ENCODE peak calls at places on chromosomes 3 and 15, in six cellular contexts. H is MM.1S, L is uterus, O is breast epithelium, Q is K562, M is astrocyte. F is an unnamed sample.

GRCh38 chr15:46865155-46865554 is 852.1 kb upstream of the SEMA6D start:
- DNase-seq in H (no peak), L (no peak), O (no peak), Q (no peak), M (no peak), F (no peak)

GRCh38 chr3:8318002-8318649 is 183.5 kb upstream of the LMCD1 start:
- DNase-seq in H (no peak), L (no peak), O (no peak), Q (no peak), M (peak), F (no peak)

GRCh38 chr3:14957933-14958332 is 10.6 kb downstream of the NR2C2 start:
- DNase-seq in H (no peak), L (no peak), O (no peak), Q (no peak), M (no peak), F (no peak)

GRCh38 chr3:50876947-50877346 is 202.2 kb downstream of the DOCK3 start:
- DNase-seq in H (no peak), L (no peak), O (no peak), Q (no peak), M (no peak), F (no peak)

GRCh38 chr15:35115155-35115725 is 30.1 kb upstream of the NANOGP8 start:
- DNase-seq in H (no peak), L (no peak), O (no peak), Q (no peak), M (peak), F (no peak)

GRCh38 chr15:58174709-58175108 is 36.5 kb downstream of the AQP9 start:
- DNase-seq in H (no peak), L (no peak), O (no peak), Q (no peak), M (no peak), F (no peak)

GRCh38 chr15:80856809-80857377 is 77.7 kb downstream of the CEMIP start:
- DNase-seq in H (no peak), L (peak), O (peak), Q (no peak), M (no peak), F (no peak)

GRCh38 chr15:90686435-90687218 is 30.5 kb upstream of the BLM start:
- DNase-seq in H (no peak), L (no peak), O (no peak), Q (no peak), M (no peak), F (no peak)

GRCh38 chr3:141412936-141413354 is 44.6 kb downstream of the ZBTB38 start:
- DNase-seq in H (peak), L (peak), O (peak), Q (no peak), M (peak), F (no peak)

GRCh38 chr15:90191795-90192494 is 9.2 kb upstream of the SEMA4B start:
- DNase-seq in H (peak), L (peak), O (peak), Q (peak), M (no peak), F (no peak)

GRCh38 chr3:114554716-114555115 is 260.9 kb downstream of the TIGIT start:
- DNase-seq in H (no peak), L (no peak), O (no peak), Q (no peak), M (no peak), F (no peak)

GRCh38 chr3:57029383-57029782 is 31.1 kb upstream of the SPATA12 start:
- DNase-seq in H (no peak), L (no peak), O (no peak), Q (no peak), M (no peak), F (no peak)

GRCh38 chr3:41580274-41580959 is 381.1 kb downstream of the CTNNB1 start:
- DNase-seq in H (no peak), L (no peak), O (no peak), Q (no peak), M (no peak), F (no peak)

GRCh38 chr15:42035362-42035761 is 14.5 kb upstream of the PLA2G4E start:
- DNase-seq in H (peak), L (no peak), O (no peak), Q (no peak), M (no peak), F (peak)

GRCh38 chr15:62564889-62565288 is 399.8 kb upstream of the C2CD4B start:
- DNase-seq in H (no peak), L (no peak), O (no peak), Q (no peak), M (no peak), F (no peak)

GRCh38 chr15:69578792-69579587 is 126.4 kb downstream of the RPLP1 start:
- DNase-seq in H (no peak), L (no peak), O (peak), Q (no peak), M (peak), F (peak)

GRCh38 chr3:168024537-168024941 is 71.2 kb downstream of the GOLIM4 start:
- DNase-seq in H (peak), L (no peak), O (no peak), Q (no peak), M (peak), F (no peak)

GRCh38 chr3:43248194-43248593 is 38.1 kb upstream of the SNRK start:
- DNase-seq in H (no peak), L (no peak), O (no peak), Q (no peak), M (no peak), F (no peak)

GRCh38 chr3:196149922-196150321 is 61.3 kb downstream of the ZDHHC19 start:
- DNase-seq in H (no peak), L (no peak), O (no peak), Q (no peak), M (no peak), F (no peak)

GRCh38 chr3:196604548-196604947 is 34.9 kb upstream of the NRROS start:
- DNase-seq in H (no peak), L (no peak), O (no peak), Q (no peak), M (no peak), F (no peak)

GRCh38 chr3:4828279-4829030 is 150.8 kb upstream of the BHLHE40 start:
- DNase-seq in H (no peak), L (no peak), O (no peak), Q (no peak), M (peak), F (no peak)

GRCh38 chr3:12992629-12993021 is 80.6 kb downstream of the IQSEC1 start:
- DNase-seq in H (no peak), L (no peak), O (no peak), Q (no peak), M (no peak), F (no peak)

GRCh38 chr3:49462222-49462621 is 7.8 kb upstream of the DAG1 start:
- DNase-seq in H (no peak), L (no peak), O (no peak), Q (peak), M (peak), F (no peak)

GRCh38 chr15:93417156-93418077 is 328.4 kb upstream of the RGMA start:
- DNase-seq in H (no peak), L (no peak), O (no peak), Q (no peak), M (no peak), F (no peak)

DNA sequence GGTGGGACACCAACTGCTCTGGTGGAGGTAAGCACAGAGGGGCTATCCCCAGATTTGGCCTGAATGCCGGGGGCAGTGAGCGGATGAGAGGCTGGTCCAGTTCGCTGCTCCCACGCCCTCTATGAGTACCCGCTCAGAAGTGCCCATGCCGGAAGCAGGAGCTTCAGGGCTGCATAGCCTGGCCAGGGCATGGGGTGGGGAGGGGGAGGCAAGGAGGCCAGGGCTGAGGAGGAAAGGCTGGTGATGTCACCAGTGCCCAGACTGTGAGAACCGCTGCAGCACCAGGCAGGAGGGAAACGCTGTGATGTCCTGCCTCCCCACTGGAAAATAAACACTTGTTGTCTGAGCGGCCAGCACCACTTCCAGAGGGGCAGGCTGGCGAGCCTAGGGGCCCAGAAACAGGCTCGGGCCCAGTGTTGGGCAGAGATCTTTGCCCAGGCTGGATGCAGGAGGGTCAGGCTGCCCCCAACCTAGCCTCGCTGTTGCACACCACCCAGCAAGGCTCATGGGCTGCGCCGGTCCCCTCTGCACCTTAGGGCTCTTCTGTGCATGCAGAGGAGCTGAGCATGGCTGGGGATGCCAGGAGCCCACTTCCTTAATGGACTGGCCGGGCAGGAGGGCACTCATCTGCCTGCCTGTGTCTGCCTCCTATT is 10.9 kb upstream of the DLL4 start:
- DNase-seq in H (no peak), L (no peak), O (no peak), Q (no peak), M (no peak), F (no peak)
- H3K4me3 ChIP-seq in H (no peak), L (no peak), O (peak), Q (no peak), M (no peak), F (no peak)

GRCh38 chr3:64651286-64651685 is 36.5 kb downstream of the ADAMTS9 start:
- DNase-seq in H (no peak), L (no peak), O (no peak), Q (no peak), M (no peak), F (no peak)
- TF ChIP-seq CTCF in H (no peak), L (peak), O (no peak), Q (no peak), M (no peak), F (peak)

GRCh38 chr15:39934415-39935044 is 615 bp downstream of the EIF2AK4 start:
- DNase-seq in H (no peak), L (no peak), O (no peak), Q (no peak), M (peak), F (no peak)

GRCh38 chr15:39935241-39935640 is 1.3 kb downstream of the EIF2AK4 start:
- DNase-seq in H (no peak), L (no peak), O (no peak), Q (no peak), M (no peak), F (no peak)

GRCh38 chr15:39939487-39940452 is 5.9 kb downstream of the EIF2AK4 start:
- DNase-seq in H (peak), L (no peak), O (no peak), Q (no peak), M (no peak), F (no peak)

GRCh38 chr15:39936681-39937080 is 2.8 kb downstream of the EIF2AK4 start:
- DNase-seq in H (no peak), L (no peak), O (no peak), Q (no peak), M (no peak), F (no peak)

DNA sequence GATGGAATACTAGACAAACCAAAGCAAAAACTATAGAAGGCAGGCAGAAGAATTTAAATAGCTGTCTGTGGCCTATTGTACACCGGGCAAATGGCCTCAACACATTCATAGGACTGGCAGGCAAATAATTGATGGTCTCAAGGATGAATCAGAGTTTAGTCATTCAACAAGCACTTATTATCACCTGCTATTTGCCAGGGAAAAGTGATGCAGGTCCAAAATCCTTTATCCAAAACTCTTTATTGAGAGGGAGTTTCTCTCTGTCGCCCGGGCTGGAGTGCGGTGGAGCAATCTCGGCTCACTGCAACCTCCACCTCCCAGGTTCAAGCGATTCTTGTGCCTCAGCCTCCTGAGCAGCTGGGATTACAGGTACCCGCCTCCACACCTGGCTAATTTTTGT is 2.3 kb downstream of the EIF2AK4 start:
- DNase-seq in H (no peak), L (no peak), O (no peak), Q (no peak), M (peak), F (no peak)
- H3K4me3 ChIP-seq in H (no peak), L (no peak), O (no peak), Q (no peak), M (no peak), F (no peak)

DNA sequence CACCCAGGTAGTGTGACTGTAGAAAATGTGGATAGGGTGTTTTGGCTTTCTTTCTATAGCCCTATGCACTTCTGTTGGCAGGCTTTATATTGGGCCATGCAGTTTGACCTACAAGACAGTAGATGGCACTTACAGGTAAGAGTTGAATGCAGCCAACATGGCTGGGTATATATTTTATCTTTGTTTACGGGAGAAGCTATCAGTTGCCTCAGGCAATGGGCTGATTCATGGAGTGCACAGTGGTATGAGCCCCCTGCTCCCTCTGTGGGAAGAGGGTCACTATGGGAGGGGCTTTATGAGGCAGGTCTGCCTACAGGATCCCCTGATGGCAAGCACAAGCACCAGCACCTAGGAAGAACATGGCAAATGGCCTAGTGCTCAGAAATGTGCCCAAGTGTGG is 301.2 kb upstream of the CDIN1 start:
- DNase-seq in H (no peak), L (no peak), O (no peak), Q (no peak), M (no peak), F (no peak)
- TF ChIP-seq CTCF in H (no peak), L (no peak), O (no peak), Q (peak), M (peak), F (peak)